ENCODE peak calls at places on chromosomes 2 and 18, in five cellular contexts. Z is CD8-positive, alpha-beta T cell; Q is Peyer's patch; A is GM23338; T is pancreas. Y is an unnamed sample.

GRCh38 chr2:68251855-68252406 is 401 bp downstream of the PPP3R1 start:
- DNase-seq in Z (peak; percentile 28), Q (peak; percentile 63), A (peak; percentile 32), T (peak; percentile 77), Y (peak; percentile 75)

GRCh38 chr2:214587442-214587841 is 176.6 kb downstream of the VWC2L start:
- DNase-seq in Z (no peak), Q (no peak), A (peak; percentile 82), T (no peak), Y (no peak)

GRCh38 chr2:25936889-25937545 is 45.3 kb downstream of the KIF3C start:
- DNase-seq in Z (no peak), Q (no peak), A (no peak), T (no peak), Y (no peak)

GRCh38 chr2:9249036-9249800 is 42.6 kb downstream of the ASAP2 start:
- DNase-seq in Z (no peak), Q (peak; percentile 66), A (no peak), T (no peak), Y (no peak)

GRCh38 chr18:22935431-22935830 is 2.3 kb downstream of the RBBP8 start:
- DNase-seq in Z (no peak), Q (no peak), A (peak; percentile 32), T (no peak), Y (no peak)

GRCh38 chr2:54239427-54239826 is 16.6 kb downstream of the TSPYL6 start:
- DNase-seq in Z (no peak), Q (no peak), A (no peak), T (no peak), Y (no peak)

GRCh38 chr2:48080534-48081316 is 174.4 kb upstream of the FBXO11 start:
- DNase-seq in Z (no peak), Q (no peak), A (peak; percentile 38), T (no peak), Y (no peak)

GRCh38 chr2:239721991-239722759 is 303.0 kb downstream of the NDUFA10 start:
- DNase-seq in Z (no peak), Q (peak; percentile 34), A (no peak), T (no peak), Y (peak; percentile 56)

GRCh38 chr2:131400849-131401248 is 36.9 kb upstream of the RAB6D start:
- DNase-seq in Z (no peak), Q (no peak), A (no peak), T (no peak), Y (no peak)

GRCh38 chr2:46434851-46435273 is 44.5 kb upstream of the TMEM247 start:
- DNase-seq in Z (no peak), Q (no peak), A (peak; percentile 10), T (no peak), Y (no peak)

GRCh38 chr2:164655336-164655735 is 34.1 kb upstream of the GRB14 start:
- DNase-seq in Z (no peak), Q (no peak), A (no peak), T (no peak), Y (no peak)

GRCh38 chr18:59540356-59540755 is 156.9 kb downstream of the CCBE1 start:
- DNase-seq in Z (no peak), Q (no peak), A (no peak), T (no peak), Y (no peak)

GRCh38 chr2:9311488-9311887 is 104.9 kb downstream of the ASAP2 start:
- DNase-seq in Z (no peak), Q (no peak), A (no peak), T (no peak), Y (no peak)

GRCh38 chr2:170243118-170243837 is 65.3 kb downstream of the MYO3B start:
- DNase-seq in Z (no peak), Q (no peak), A (no peak), T (no peak), Y (no peak)

GRCh38 chr2:98775146-98775988 is 44.4 kb upstream of the MGAT4A start:
- DNase-seq in Z (no peak), Q (no peak), A (no peak), T (no peak), Y (no peak)

GRCh38 chr2:28710545-28710944 is 41.1 kb upstream of the PPP1CB start:
- DNase-seq in Z (no peak), Q (no peak), A (no peak), T (no peak), Y (no peak)

GRCh38 chr2:203904022-203904421 is 32.5 kb upstream of the ICOS start:
- DNase-seq in Z (no peak), Q (no peak), A (no peak), T (no peak), Y (no peak)

GRCh38 chr18:38427234-38427633 is 861.6 kb upstream of the CELF4 start:
- DNase-seq in Z (no peak), Q (no peak), A (no peak), T (no peak), Y (no peak)

GRCh38 chr2:98935111-98935770 is 784 bp downstream of the CRACDL start:
- DNase-seq in Z (no peak), Q (no peak), A (peak; percentile 33), T (no peak), Y (peak; percentile 23)

GRCh38 chr18:12520442-12520992 is 112.8 kb downstream of the PRELID3A start:
- DNase-seq in Z (no peak), Q (no peak), A (no peak), T (no peak), Y (no peak)

GRCh38 chr2:98457045-98457696 is 12.5 kb downstream of the INPP4A start:
- DNase-seq in Z (no peak), Q (no peak), A (no peak), T (no peak), Y (no peak)

GRCh38 chr2:196635156-196635555 is 4.4 kb upstream of the CCDC150 start:
- DNase-seq in Z (no peak), Q (no peak), A (no peak), T (no peak), Y (no peak)

GRCh38 chr2:196640031-196640548 is 575 bp downstream of the CCDC150 start:
- DNase-seq in Z (no peak), Q (no peak), A (peak; percentile 50), T (no peak), Y (no peak)

GRCh38 chr2:196638765-196639164 is 750 bp upstream of the CCDC150 start:
- DNase-seq in Z (no peak), Q (peak; percentile 47), A (no peak), T (no peak), Y (no peak)

GRCh38 chr2:196639180-196640030 is at the start of gene CCDC150:
- DNase-seq in Z (peak; percentile 90), Q (peak; percentile 97), A (peak; percentile 96), T (peak; percentile 95), Y (peak; percentile 96)
- H3K27ac ChIP-seq in Z (peak within 1 kb of the TSS; percentile 12), Q (peak within 1 kb of the TSS; percentile 51), A (peak within 1 kb of the TSS; percentile 83), T (no peak within 1 kb of the TSS), Y (no peak within 1 kb of the TSS)

GRCh38 chr2:158966321-158966720 is 2.1 kb upstream of the TANC1 start:
- DNase-seq in Z (no peak), Q (no peak), A (no peak), T (no peak), Y (no peak)

GRCh38 chr2:158968396-158969161 is at the start of gene TANC1:
- DNase-seq in Z (peak; percentile 7), Q (peak; percentile 94), A (peak; percentile 92), T (peak; percentile 97), Y (peak; percentile 97)

GRCh38 chr2:158967731-158968395 is 577 bp upstream of the TANC1 start:
- DNase-seq in Z (no peak), Q (peak; percentile 49), A (peak; percentile 79), T (peak; percentile 71), Y (peak; percentile 74)

GRCh38 chr2:158965731-158966130 is 2.7 kb upstream of the TANC1 start:
- DNase-seq in Z (no peak), Q (no peak), A (no peak), T (no peak), Y (no peak)

GRCh38 chr2:158967114-158967730 is 1.2 kb upstream of the TANC1 start:
- DNase-seq in Z (no peak), Q (no peak), A (no peak), T (no peak), Y (no peak)
- H3K27ac ChIP-seq in Z (no peak overlapping the region), Q (peak overlapping the region; percentile 94), A (no peak overlapping the region), T (no peak overlapping the region), Y (peak overlapping the region; percentile 89)

DNA sequence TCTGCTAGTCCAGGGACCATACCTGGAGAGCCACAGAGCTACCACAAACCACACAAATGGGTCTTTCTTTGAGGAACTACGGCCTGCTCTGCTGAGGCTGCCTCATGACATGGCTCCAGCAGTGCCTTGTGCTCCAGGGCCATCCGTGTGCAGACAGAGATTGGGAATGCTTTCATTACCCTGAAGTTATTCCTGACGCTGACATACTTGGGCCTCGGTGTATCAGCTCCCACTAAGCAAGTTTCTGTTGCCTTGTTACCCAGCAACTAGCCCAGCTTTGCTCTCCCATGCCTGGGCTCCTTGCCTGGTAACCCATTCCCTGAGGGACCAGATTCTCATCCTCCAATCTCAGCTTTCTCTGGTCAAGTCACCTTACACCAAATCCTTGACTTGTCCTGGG is 80.3 kb upstream of the FZD7 start:
- DNase-seq in Z (no peak), Q (no peak), A (no peak), T (no peak), Y (no peak)
- H3K27ac ChIP-seq in Z (no peak overlapping the region), Q (no peak overlapping the region), A (no peak overlapping the region), T (no peak overlapping the region), Y (no peak overlapping the region)

GRCh38 chr2:205682239-205683021 is at the start of gene NRP2:
- DNase-seq in Z (no peak), Q (peak; percentile 88), A (peak; percentile 96), T (peak; percentile 83), Y (peak; percentile 91)

GRCh38 chr2:205680903-205681302 is 1.4 kb upstream of the NRP2 start:
- DNase-seq in Z (no peak), Q (no peak), A (no peak), T (no peak), Y (no peak)

GRCh38 chr2:205683179-205683978 is 1.1 kb downstream of the NRP2 start:
- DNase-seq in Z (no peak), Q (no peak), A (no peak), T (no peak), Y (no peak)

GRCh38 chr2:205680067-205680466 is 2.2 kb upstream of the NRP2 start:
- DNase-seq in Z (peak; percentile 19), Q (peak; percentile 74), A (peak; percentile 99), T (no peak), Y (no peak)

DNA sequence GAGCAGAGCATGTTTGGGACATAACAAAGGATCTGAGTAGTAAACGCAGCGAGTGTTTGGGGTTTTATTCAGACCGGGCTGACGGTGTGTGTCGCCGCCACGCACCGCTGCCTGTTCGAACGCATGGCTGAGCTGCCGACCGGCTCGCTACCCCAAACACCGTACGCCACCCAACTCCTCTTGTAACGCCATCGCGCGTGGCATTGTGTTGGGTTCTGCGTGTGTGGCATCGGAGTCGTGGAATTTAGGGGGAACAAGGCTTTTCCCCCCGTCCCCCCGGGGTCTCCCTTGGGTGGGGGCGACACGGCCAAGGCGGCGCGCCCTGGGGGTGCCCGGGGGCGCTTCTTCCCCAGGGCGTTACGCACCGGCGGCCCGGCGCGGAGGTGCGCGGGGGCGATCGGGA is 464 bp upstream of the NRP2 start:
- DNase-seq in Z (no peak), Q (peak; percentile 60), A (peak; percentile 49), T (no peak), Y (peak; percentile 71)
- H3K27ac ChIP-seq in Z (no peak overlapping the region), Q (peak overlapping the region; percentile 69), A (no peak overlapping the region), T (no peak overlapping the region), Y (peak overlapping the region; percentile 81)

Y was measured in upper lobe of right lung.